ENCODE peak calls at places on chromosomes 1 and 21, in ten cellular contexts. Z is activated CD8-positive, alpha-beta T cell treated with anti-CD3 and anti-CD28 coated beads, Interleukin-2, amount 10 ng/mL, durations not matched to agents 7 days and 5 days; V is AG08395; P is naive thymus-derived CD4-positive, alpha-beta T cell; T is GM12891; K is body of pancreas; E is neural crest cell; M is NCI-H1105; D is GM12864; S is tibial nerve. G is an unnamed sample.

GRCh38 chr1:20584890-20585289 is 4.0 kb upstream of the CDA start:
- DNase-seq in K (no peak), V (no peak), Z (no peak), P (no peak), S (no peak), T (no peak), M (no peak), D (no peak), E (no peak), G (no peak)

GRCh38 chr1:54298284-54299033 is 98.5 kb downstream of the MRPL37 start:
- DNase-seq in P (no peak), D (no peak), S (no peak), M (no peak), T (no peak), V (no peak), K (no peak), E (no peak), Z (no peak), G (no peak)

GRCh38 chr1:31239653-31240241 is at the start of gene NKAIN1:
- DNase-seq in E (peak), Z (no peak), M (peak), S (no peak), P (no peak), K (no peak), D (no peak), T (no peak), V (peak), G (peak)

GRCh38 chr21:46667735-46668380 is 32.4 kb downstream of the PRMT2 start:
- DNase-seq in E (peak), P (no peak), Z (peak), D (no peak), V (peak), S (no peak), K (no peak), M (peak), T (peak), G (no peak)

GRCh38 chr1:51989582-51990477 is 670 bp downstream of the RAB3B start:
- DNase-seq in S (no peak), P (no peak), K (no peak), M (no peak), T (no peak), D (no peak), V (no peak), E (no peak), Z (no peak), G (no peak)

GRCh38 chr21:45556302-45556644 is 14.0 kb upstream of the SLC19A1 start:
- DNase-seq in Z (no peak), M (no peak), V (no peak), P (no peak), T (no peak), K (no peak), S (no peak), D (no peak), E (no peak), G (no peak)

GRCh38 chr1:117127840-117128239 is 6.3 kb upstream of the TRIM45 start:
- DNase-seq in S (no peak), P (no peak), Z (no peak), T (no peak), V (no peak), D (no peak), E (no peak), M (no peak), K (no peak), G (no peak)

GRCh38 chr1:22048351-22049192 is 3.9 kb upstream of the CDC42 start:
- DNase-seq in K (no peak), Z (no peak), P (no peak), V (peak), D (peak), E (no peak), T (no peak), M (no peak), S (no peak), G (no peak)

GRCh38 chr1:154546264-154547043 is 12.0 kb downstream of the UBE2Q1 start:
- DNase-seq in V (peak), S (no peak), D (peak), P (peak), M (peak), T (peak), K (peak), Z (peak), E (peak), G (peak)

GRCh38 chr1:221162352-221162751 is 283.1 kb downstream of the HLX start:
- DNase-seq in P (no peak), S (no peak), V (no peak), T (no peak), Z (no peak), D (no peak), K (no peak), M (no peak), E (no peak), G (no peak)

GRCh38 chr1:55727010-55727409 is 511.8 kb upstream of the USP24 start:
- DNase-seq in Z (no peak), K (no peak), P (no peak), T (no peak), E (no peak), M (no peak), S (no peak), V (peak), D (no peak), G (no peak)

GRCh38 chr1:25616932-25617625 is 488 bp downstream of the MAN1C1 start:
- DNase-seq in K (no peak), D (no peak), Z (peak), P (peak), E (no peak), S (no peak), T (no peak), V (no peak), M (no peak), G (peak)

GRCh38 chr1:118963456-118964430 is 24.4 kb downstream of the TBX15 start:
- DNase-seq in K (no peak), E (no peak), D (no peak), Z (no peak), P (no peak), S (peak), M (no peak), V (peak), T (no peak), G (no peak)

GRCh38 chr21:44492572-44493385 is 37.5 kb downstream of the LRRC3 start:
- DNase-seq in T (no peak), S (no peak), M (no peak), K (no peak), D (no peak), E (no peak), Z (no peak), V (no peak), P (no peak), G (no peak)

GRCh38 chr1:3061981-3062615 is 6.9 kb upstream of the PRDM16 start:
- DNase-seq in E (no peak), M (no peak), Z (no peak), S (no peak), D (no peak), P (no peak), K (no peak), T (no peak), V (no peak), G (no peak)

GRCh38 chr1:42168798-42169197 is 4.3 kb upstream of the GUCA2A start:
- DNase-seq in V (no peak), S (no peak), T (no peak), M (no peak), E (no peak), P (no peak), K (no peak), D (no peak), Z (no peak), G (no peak)

GRCh38 chr1:204511366-204511765 is 4.8 kb upstream of the MDM4 start:
- DNase-seq in K (no peak), M (no peak), S (no peak), D (no peak), T (no peak), Z (no peak), P (no peak), V (no peak), E (no peak), G (no peak)

GRCh38 chr1:235019456-235019855 is 109.2 kb downstream of the TOMM20 start:
- DNase-seq in D (no peak), V (no peak), K (no peak), T (no peak), E (no peak), P (no peak), M (no peak), Z (no peak), S (no peak), G (no peak)

GRCh38 chr1:184535191-184535970 is 148.6 kb downstream of the C1orf21 start:
- DNase-seq in V (peak), D (no peak), T (no peak), E (no peak), M (no peak), S (no peak), Z (no peak), K (no peak), P (no peak), G (no peak)

GRCh38 chr1:26832249-26832960 is 5.9 kb downstream of the ZDHHC18 start:
- DNase-seq in M (no peak), D (no peak), P (no peak), V (no peak), T (no peak), S (no peak), E (no peak), Z (no peak), K (no peak), G (no peak)

GRCh38 chr1:239436286-239436685 is 49.9 kb downstream of the CHRM3 start:
- DNase-seq in D (no peak), Z (no peak), M (no peak), E (no peak), T (no peak), P (no peak), S (no peak), K (no peak), V (no peak), G (no peak)

GRCh38 chr1:8809342-8809736 is 8.1 kb downstream of the RERE start:
- DNase-seq in M (no peak), K (no peak), S (no peak), E (no peak), T (no peak), V (no peak), D (no peak), Z (no peak), P (no peak), G (no peak)

GRCh38 chr1:15331673-15332072 is 78.0 kb upstream of the EFHD2 start:
- DNase-seq in V (no peak), S (no peak), K (no peak), Z (no peak), E (no peak), M (no peak), D (no peak), P (no peak), T (no peak), G (no peak)

G was measured in HuH-7.5.